ENCODE peak calls at places on chromosomes 4 and X, in eight cellular contexts. Q is psoas muscle; H is CD8-positive, alpha-beta T cell; N is pancreas; A is CD8-positive, alpha-beta memory T cell; U is adrenal gland; B is uterus; V is SJSA1. C is an unnamed sample.

GRCh38 chr4:40656221-40656863 is 26.7 kb upstream of the RBM47 start:
- DNase-seq in N (no peak), B (no peak), U (no peak), V (no peak), A (no peak), H (no peak), Q (no peak), C (no peak)

GRCh38 chr4:95360256-95360903 is 188.4 kb downstream of the UNC5C start:
- DNase-seq in V (no peak), A (no peak), N (no peak), Q (no peak), H (no peak), U (no peak), B (no peak), C (no peak)

GRCh38 chr4:23484689-23485088 is 405.2 kb downstream of the PPARGC1A start:
- DNase-seq in A (no peak), Q (no peak), V (no peak), U (no peak), B (no peak), N (no peak), H (no peak), C (no peak)

GRCh38 chr4:128553665-128554515 is 255.6 kb upstream of the JADE1 start:
- DNase-seq in Q (no peak), H (no peak), U (no peak), N (no peak), B (no peak), A (no peak), V (no peak), C (no peak)

GRCh38 chrX:77820328-77820727 is 34.3 kb upstream of the ATRX start:
- DNase-seq in V (no peak), Q (no peak), H (no peak), A (no peak), N (no peak), U (no peak), B (no peak), C (no peak)

GRCh38 chr4:2817701-2818350 is 24.9 kb downstream of the SH3BP2 start:
- DNase-seq in H (no peak), Q (peak; percentile 53), U (no peak), A (no peak), V (no peak), N (peak; percentile 83), B (no peak), C (peak; percentile 99)

GRCh38 chrX:149497626-149498025 is 7.5 kb downstream of the IDS start:
- DNase-seq in N (no peak), B (no peak), V (no peak), Q (no peak), U (no peak), H (no peak), A (no peak), C (no peak)

GRCh38 chr4:165788686-165789463 is 84.2 kb upstream of the TLL1 start:
- DNase-seq in N (no peak), Q (no peak), V (no peak), H (no peak), U (no peak), B (no peak), A (no peak), C (no peak)

GRCh38 chrX:69029696-69030245 is 135.5 kb downstream of the PJA1 start:
- DNase-seq in Q (no peak), H (no peak), A (no peak), N (no peak), B (no peak), V (no peak), U (no peak), C (no peak)

GRCh38 chr4:109350121-109350520 is 47.7 kb upstream of the COL25A1 start:
- DNase-seq in H (no peak), B (no peak), A (no peak), U (no peak), N (no peak), Q (no peak), V (no peak), C (no peak)

GRCh38 chr4:56197387-56197786 is 189.9 kb downstream of the AASDH start:
- DNase-seq in H (no peak), A (no peak), B (no peak), N (no peak), U (no peak), Q (no peak), V (no peak), C (no peak)

GRCh38 chr4:98519268-98519993 is 139.0 kb downstream of the TSPAN5 start:
- DNase-seq in Q (no peak), A (no peak), H (no peak), U (no peak), V (peak; percentile 63), B (peak; percentile 43), N (no peak), C (no peak)

GRCh38 chrX:51332188-51332942 is at the start of gene NUDT10:
- DNase-seq in B (peak; percentile 65), N (peak; percentile 69), A (no peak), Q (peak; percentile 55), H (no peak), V (peak; percentile 66), U (peak; percentile 53), C (peak; percentile 86)

GRCh38 chr4:155889036-155889793 is 14.3 kb upstream of the TDO2 start:
- DNase-seq in H (no peak), A (no peak), U (peak; percentile 23), V (no peak), Q (no peak), B (peak; percentile 16), N (no peak), C (no peak)

GRCh38 chrX:14363719-14364118 is 165.6 kb upstream of the GLRA2 start:
- DNase-seq in V (no peak), A (no peak), B (no peak), H (no peak), Q (no peak), U (no peak), N (no peak), C (no peak)

GRCh38 chr4:121070274-121070673 is 2.1 kb downstream of the NDNF start:
- DNase-seq in V (no peak), N (no peak), U (no peak), B (no peak), Q (no peak), A (no peak), H (no peak), C (peak; percentile 26)

GRCh38 chr4:121072080-121072835 is at the start of gene NDNF:
- DNase-seq in A (peak; percentile 34), U (peak; percentile 35), H (no peak), B (peak; percentile 15), Q (peak; percentile 71), V (peak; percentile 41), N (peak; percentile 72), C (peak; percentile 72)

GRCh38 chr4:121070696-121071639 is 1.4 kb downstream of the NDNF start:
- DNase-seq in A (peak; percentile 12), H (no peak), N (peak; percentile 73), U (peak; percentile 51), Q (peak; percentile 70), V (peak; percentile 56), B (no peak), C (peak; percentile 73)

GRCh38 chr4:121072836-121073362 is 564 bp upstream of the NDNF start:
- DNase-seq in U (peak; percentile 14), Q (no peak), H (no peak), A (no peak), V (no peak), N (peak; percentile 60), B (no peak), C (peak; percentile 28)

GRCh38 chr4:121071640-121072037 is 696 bp downstream of the NDNF start:
- DNase-seq in N (no peak), U (no peak), A (no peak), V (no peak), H (no peak), B (no peak), Q (no peak), C (no peak)
- H3K27me3 ChIP-seq in N (no peaks in the 10 kb centered on the region), U (peaks cover 34% of the 10 kb centered on the region), A (peaks cover 27% of the 10 kb centered on the region), V (peaks cover 72% of the 10 kb centered on the region), H (peaks cover 17% of the 10 kb centered on the region), B (no peaks in the 10 kb centered on the region), Q (no peaks in the 10 kb centered on the region), C (peaks cover 43% of the 10 kb centered on the region)

DNA sequence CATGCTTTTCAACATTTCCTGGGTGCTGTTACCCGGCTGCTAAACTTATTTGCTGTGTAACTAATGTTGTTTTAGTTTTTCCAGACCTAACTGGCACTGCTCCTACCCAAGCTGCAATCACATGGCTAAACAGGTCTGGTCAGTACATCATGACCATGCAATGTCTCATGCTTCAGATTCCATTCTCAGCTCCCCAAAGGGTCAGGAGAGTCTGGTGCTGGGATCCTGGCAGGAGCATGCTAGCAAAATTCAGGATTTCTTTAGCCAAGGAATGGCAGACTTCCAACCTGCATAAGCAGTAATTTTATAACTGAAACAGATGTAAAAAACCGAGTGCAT is 12.6 kb upstream of the CENPU start:
- DNase-seq in B (peak; percentile 68), A (no peak), H (no peak), U (no peak), Q (no peak), N (no peak), V (no peak), C (no peak)
- H3K4me3 ChIP-seq in B (no peak overlapping the region), A (no peak overlapping the region), H (no peak overlapping the region), U (no peak overlapping the region), Q (peak overlapping the region; percentile 17), N (no peak overlapping the region), V (no peak overlapping the region), C (no peak overlapping the region)

GRCh38 chrX:151821226-151821625 is 86.7 kb downstream of the CNGA2 start:
- DNase-seq in Q (no peak), A (no peak), B (no peak), U (no peak), H (no peak), V (no peak), N (no peak), C (no peak)
- H3K27me3 ChIP-seq in Q (no peaks in the 10 kb centered on the region), A (no peaks in the 10 kb centered on the region), B (no peaks in the 10 kb centered on the region), U (no peaks in the 10 kb centered on the region), H (no peaks in the 10 kb centered on the region), V (no peaks in the 10 kb centered on the region), N (no peaks in the 10 kb centered on the region), C (no peaks in the 10 kb centered on the region)

GRCh38 chrX:31580726-31581125 is 508.9 kb upstream of the FTHL17 start:
- DNase-seq in B (no peak), A (no peak), U (no peak), N (no peak), H (no peak), Q (no peak), V (no peak), C (no peak)
- H3K4me3 ChIP-seq in B (no peak overlapping the region), A (no peak overlapping the region), U (no peak overlapping the region), N (no peak overlapping the region), H (no peak overlapping the region), Q (no peak overlapping the region), V (no peak overlapping the region), C (no peak overlapping the region)

GRCh38 chrX:52420824-52421443 is 52.1 kb downstream of the XAGE2 start:
- DNase-seq in H (no peak), U (no peak), A (no peak), Q (no peak), B (no peak), N (no peak), V (no peak), C (no peak)
- H3K27me3 ChIP-seq in H (no peaks in the 10 kb centered on the region), U (peaks cover 38% of the 10 kb centered on the region), A (no peaks in the 10 kb centered on the region), Q (no peaks in the 10 kb centered on the region), B (no peaks in the 10 kb centered on the region), N (no peaks in the 10 kb centered on the region), V (no peaks in the 10 kb centered on the region), C (no peaks in the 10 kb centered on the region)

DNA sequence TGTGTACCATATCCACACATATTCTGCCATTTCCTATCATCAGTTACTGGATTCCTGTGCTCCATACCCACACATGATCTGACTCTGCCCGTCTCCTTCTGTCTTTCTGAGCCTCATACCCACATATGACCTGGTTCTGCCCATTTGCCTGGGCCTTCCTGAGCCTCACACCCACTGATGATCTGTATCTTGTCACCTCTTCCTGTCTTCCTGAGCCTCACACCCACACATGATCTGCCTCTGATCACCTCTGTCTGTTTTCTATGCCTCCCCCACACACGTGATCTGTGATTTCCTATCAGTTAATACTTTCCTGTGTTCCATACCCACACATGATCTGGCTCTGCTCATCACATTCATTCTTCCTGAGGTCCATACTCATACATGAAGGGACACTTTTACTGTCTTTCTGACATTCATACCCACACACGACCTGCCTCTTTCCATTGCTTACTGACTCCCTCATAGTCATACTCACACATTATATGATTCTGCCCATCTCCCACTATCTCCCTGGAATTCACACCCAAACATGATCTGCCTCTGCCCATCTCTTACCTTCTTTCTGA is 32.5 kb downstream of the SCML1 start:
- DNase-seq in H (no peak), N (no peak), B (no peak), U (no peak), V (no peak), A (no peak), Q (no peak), C (no peak)
- H3K4me3 ChIP-seq in H (no peak overlapping the region), N (no peak overlapping the region), B (no peak overlapping the region), U (no peak overlapping the region), V (no peak overlapping the region), A (no peak overlapping the region), Q (no peak overlapping the region), C (no peak overlapping the region)

C was measured in H7.